ENCODE peak calls at places on chromosome 21, in seven cellular contexts. D is heart left ventricle, O is psoas muscle, H is IMR-90, L is fibroblast of the aortic adventitia, K is uterus, S is upper lobe of right lung. N is an unnamed sample.

GRCh38 chr21:43842742-43843141 is 22.3 kb upstream of the AGPAT3 start:
- DNase-seq in D (no peak), O (no peak), H (no peak), L (no peak), K (no peak), S (no peak), N (no peak)

GRCh38 chr21:29656504-29657227 is 283.1 kb downstream of the GRIK1 start:
- DNase-seq in D (no peak), O (no peak), H (peak; percentile 85), L (peak; percentile 77), K (no peak), S (no peak), N (peak; percentile 63)

GRCh38 chr21:42031241-42031640 is 21.1 kb upstream of the ZBTB21 start:
- DNase-seq in D (no peak), O (no peak), H (no peak), L (no peak), K (no peak), S (no peak), N (no peak)

GRCh38 chr21:28657576-28657975 is 335.1 kb downstream of the LTN1 start:
- DNase-seq in D (no peak), O (no peak), H (no peak), L (peak; percentile 53), K (no peak), S (no peak), N (no peak)

GRCh38 chr21:41564871-41565281 is 56.9 kb upstream of the TMPRSS2 start:
- DNase-seq in D (no peak), O (no peak), H (no peak), L (peak; percentile 4), K (no peak), S (no peak), N (peak; percentile 90)

GRCh38 chr21:8989261-8989882 is 1532.0 kb upstream of the TPTE start:
- DNase-seq in D (no peak), O (no peak), H (no peak), L (no peak), K (no peak), S (no peak), N (no peak)

GRCh38 chr21:25963186-25963585 is 207.4 kb downstream of the APP start:
- DNase-seq in D (no peak), O (no peak), H (peak; percentile 34), L (peak; percentile 54), K (no peak), S (no peak), N (no peak)

GRCh38 chr21:38740131-38740530 is 65.6 kb upstream of the ETS2 start:
- DNase-seq in D (no peak), O (no peak), H (peak; percentile 33), L (no peak), K (no peak), S (no peak), N (no peak)

GRCh38 chr21:26280715-26281310 is 110.2 kb upstream of the APP start:
- DNase-seq in D (no peak), O (no peak), H (no peak), L (no peak), K (no peak), S (no peak), N (peak; percentile 4)

GRCh38 chr21:14520535-14520934 is 25.6 kb downstream of the SAMSN1 start:
- DNase-seq in D (peak; percentile 30), O (no peak), H (no peak), L (no peak), K (no peak), S (peak; percentile 59), N (no peak)

GRCh38 chr21:38992737-38993136 is 187.0 kb downstream of the ETS2 start:
- DNase-seq in D (no peak), O (no peak), H (no peak), L (peak; percentile 82), K (no peak), S (no peak), N (no peak)

GRCh38 chr21:38413958-38414506 is 84.2 kb downstream of the ERG start:
- DNase-seq in D (no peak), O (no peak), H (no peak), L (peak; percentile 62), K (no peak), S (no peak), N (peak; percentile 21)

GRCh38 chr21:38386967-38387366 is 111.3 kb downstream of the ERG start:
- DNase-seq in D (no peak), O (no peak), H (no peak), L (no peak), K (no peak), S (no peak), N (no peak)

GRCh38 chr21:44773291-44773932 is 28.2 kb downstream of the UBE2G2 start:
- DNase-seq in D (no peak), O (no peak), H (no peak), L (no peak), K (no peak), S (peak; percentile 49), N (no peak)

GRCh38 chr21:44914176-44914874 is 6.4 kb downstream of the ITGB2 start:
- DNase-seq in D (peak; percentile 56), O (peak; percentile 20), H (no peak), L (no peak), K (no peak), S (peak; percentile 79), N (no peak)

GRCh38 chr21:31731802-31732537 is at the start of gene SCAF4:
- DNase-seq in D (peak; percentile 95), O (peak; percentile 92), H (peak; percentile 87), L (peak; percentile 84), K (peak; percentile 90), S (peak; percentile 96), N (peak; percentile 90)

GRCh38 chr21:16241500-16241963 is 511.8 kb downstream of the USP25 start:
- DNase-seq in D (no peak), O (no peak), H (no peak), L (peak; percentile 71), K (no peak), S (no peak), N (no peak)

GRCh38 chr21:39934895-39935294 is 67.7 kb downstream of the PCP4 start:
- DNase-seq in D (no peak), O (no peak), H (no peak), L (no peak), K (no peak), S (no peak), N (no peak)

GRCh38 chr21:38988211-38989096 is 182.7 kb downstream of the ETS2 start:
- DNase-seq in D (no peak), O (no peak), H (no peak), L (no peak), K (no peak), S (no peak), N (no peak)

GRCh38 chr21:36388835-36389234 is 3.6 kb downstream of the CHAF1B start:
- DNase-seq in D (no peak), O (no peak), H (peak; percentile 54), L (peak; percentile 28), K (no peak), S (no peak), N (peak; percentile 51)
- TF ChIP-seq CTCF in D (no peak), O (peak; percentile 22), H (peak; percentile 20), L (no peak), K (no peak), S (peak; percentile 17), N (peak; percentile 41)

GRCh38 chr21:34913786-34914185 is 135.3 kb downstream of the RUNX1 start:
- DNase-seq in D (no peak), O (no peak), H (peak; percentile 31), L (peak; percentile 36), K (no peak), S (no peak), N (peak; percentile 95)

GRCh38 chr21:34912022-34912933 is 136.8 kb downstream of the RUNX1 start:
- DNase-seq in D (no peak), O (no peak), H (no peak), L (peak; percentile 20), K (no peak), S (no peak), N (peak; percentile 59)

GRCh38 chr21:34916446-34916845 is 132.7 kb downstream of the RUNX1 start:
- DNase-seq in D (no peak), O (no peak), H (peak; percentile 86), L (no peak), K (no peak), S (no peak), N (peak; percentile 98)

GRCh38 chr21:34914239-34914638 is 134.9 kb downstream of the RUNX1 start:
- DNase-seq in D (no peak), O (no peak), H (no peak), L (no peak), K (no peak), S (no peak), N (no peak)

GRCh38 chr21:34915364-34915834 is 133.7 kb downstream of the RUNX1 start:
- DNase-seq in D (no peak), O (no peak), H (peak; percentile 65), L (peak; percentile 64), K (no peak), S (no peak), N (peak; percentile 96)
- H3K4me3 ChIP-seq in D (no peak overlapping the region), O (no peak overlapping the region), H (no peak overlapping the region), L (no peak overlapping the region), K (no peak overlapping the region), S (no peak overlapping the region), N (no peak overlapping the region)

GRCh38 chr21:24509131-24509530 is 1098.2 kb downstream of the MRPL39 start:
- DNase-seq in D (no peak), O (no peak), H (no peak), L (no peak), K (no peak), S (no peak), N (no peak)

GRCh38 chr21:24514081-24514733 is 1093.1 kb downstream of the MRPL39 start:
- DNase-seq in D (no peak), O (no peak), H (peak; percentile 27), L (no peak), K (no peak), S (no peak), N (no peak)
- TF ChIP-seq CTCF in D (peak; percentile 66), O (peak; percentile 23), H (peak; percentile 73), L (no peak), K (peak; percentile 34), S (peak; percentile 54), N (no peak)

GRCh38 chr21:27326293-27326692 is 359.4 kb upstream of the ADAMTS5 start:
- DNase-seq in D (no peak), O (no peak), H (no peak), L (no peak), K (no peak), S (no peak), N (no peak)
- H3K4me3 ChIP-seq in D (no peak overlapping the region), O (no peak overlapping the region), H (no peak overlapping the region), L (no peak overlapping the region), K (no peak overlapping the region), S (no peak overlapping the region), N (no peak overlapping the region)